ENCODE peak calls at places on chromosome 4, in four cellular contexts. One of them, this sample, is unnamed.

GRCh38 chr4:87804871-87805270 is 5.5 kb downstream of the IBSP start:
- DNase-seq in mammary epithelial cell: no peak
- DNase-seq in heart left ventricle: no peak
- DNase-seq in T-helper 1 cell: no peak
- DNase-seq in this sample: no peak

GRCh38 chr4:119211856-119212250 is 660 bp upstream of the USP53 start:
- DNase-seq in heart left ventricle: peak
- DNase-seq in mammary epithelial cell: no peak
- DNase-seq in T-helper 1 cell: no peak
- DNase-seq in this sample: no peak

GRCh38 chr4:154332681-154333421 is 158.7 kb downstream of the DCHS2 start:
- DNase-seq in mammary epithelial cell: no peak
- DNase-seq in heart left ventricle: no peak
- DNase-seq in T-helper 1 cell: peak
- DNase-seq in this sample: peak

GRCh38 chr4:160370046-160370445 is 1267.2 kb downstream of the RAPGEF2 start:
- DNase-seq in T-helper 1 cell: no peak
- DNase-seq in mammary epithelial cell: peak
- DNase-seq in heart left ventricle: no peak
- DNase-seq in this sample: no peak

GRCh38 chr4:160364217-160364616 is 1261.3 kb downstream of the RAPGEF2 start:
- DNase-seq in mammary epithelial cell: no peak
- DNase-seq in T-helper 1 cell: no peak
- DNase-seq in heart left ventricle: no peak
- DNase-seq in this sample: no peak

GRCh38 chr4:8039290-8039689 is 99.6 kb upstream of the AFAP1 start:
- DNase-seq in mammary epithelial cell: no peak
- DNase-seq in T-helper 1 cell: no peak
- DNase-seq in heart left ventricle: no peak
- DNase-seq in this sample: no peak

GRCh38 chr4:95141376-95141775 is 383.6 kb downstream of the BMPR1B start:
- DNase-seq in T-helper 1 cell: no peak
- DNase-seq in mammary epithelial cell: no peak
- DNase-seq in heart left ventricle: no peak
- DNase-seq in this sample: no peak

GRCh38 chr4:100631281-100631968 is 113.6 kb upstream of the EMCN start:
- DNase-seq in mammary epithelial cell: peak
- DNase-seq in T-helper 1 cell: no peak
- DNase-seq in heart left ventricle: no peak
- DNase-seq in this sample: no peak

GRCh38 chr4:41658106-41658505 is 90.4 kb downstream of the PHOX2B start:
- DNase-seq in mammary epithelial cell: no peak
- DNase-seq in T-helper 1 cell: no peak
- DNase-seq in heart left ventricle: no peak
- DNase-seq in this sample: no peak

GRCh38 chr4:77465271-77465670 is 140.3 kb upstream of the CXCL13 start:
- DNase-seq in mammary epithelial cell: peak
- DNase-seq in heart left ventricle: no peak
- DNase-seq in T-helper 1 cell: peak
- DNase-seq in this sample: no peak

GRCh38 chr4:109302366-109303140 is at the start of gene COL25A1:
- DNase-seq in T-helper 1 cell: no peak
- DNase-seq in mammary epithelial cell: no peak
- DNase-seq in heart left ventricle: peak
- DNase-seq in this sample: peak

This sample was measured in right cardiac atrium.